ENCODE peak calls at places on chromosomes 7 and 10, in eight cellular contexts. One of them, this sample, is unnamed. For H3K4me1, the result is how much of the 10 kb centered on the place peaks cover.

GRCh38 chr10:605632-606325 is 83.7 kb downstream of the DIP2C start:
- DNase-seq in SK-N-SH: no peak
- DNase-seq in body of pancreas: no peak
- DNase-seq in PC-3: no peak
- DNase-seq in colonic mucosa: no peak
- DNase-seq in iPS DF 6.9: no peak
- DNase-seq in CD8-positive, alpha-beta T cell: no peak
- DNase-seq in CD8-positive, alpha-beta memory T cell: no peak
- DNase-seq in this sample: no peak

GRCh38 chr7:30795161-30795943 is 24.1 kb downstream of the MINDY4 start:
- DNase-seq in PC-3: peak
- DNase-seq in iPS DF 6.9: no peak
- DNase-seq in body of pancreas: no peak
- DNase-seq in CD8-positive, alpha-beta T cell: no peak
- DNase-seq in CD8-positive, alpha-beta memory T cell: no peak
- DNase-seq in colonic mucosa: no peak
- DNase-seq in SK-N-SH: no peak
- DNase-seq in this sample: no peak

GRCh38 chr7:134186022-134186421 is 58.9 kb downstream of the LRGUK start:
- DNase-seq in CD8-positive, alpha-beta T cell: no peak
- DNase-seq in iPS DF 6.9: no peak
- DNase-seq in CD8-positive, alpha-beta memory T cell: no peak
- DNase-seq in colonic mucosa: no peak
- DNase-seq in SK-N-SH: no peak
- DNase-seq in body of pancreas: no peak
- DNase-seq in PC-3: no peak
- DNase-seq in this sample: no peak

GRCh38 chr10:35778344-35778743 is 136.2 kb upstream of the FZD8 start:
- DNase-seq in body of pancreas: no peak
- DNase-seq in colonic mucosa: no peak
- DNase-seq in iPS DF 6.9: no peak
- DNase-seq in SK-N-SH: no peak
- DNase-seq in CD8-positive, alpha-beta memory T cell: no peak
- DNase-seq in CD8-positive, alpha-beta T cell: no peak
- DNase-seq in PC-3: no peak
- DNase-seq in this sample: no peak

GRCh38 chr10:3263082-3263481 is 90.5 kb upstream of the PITRM1 start:
- DNase-seq in PC-3: no peak
- DNase-seq in SK-N-SH: no peak
- DNase-seq in CD8-positive, alpha-beta T cell: no peak
- DNase-seq in CD8-positive, alpha-beta memory T cell: no peak
- DNase-seq in iPS DF 6.9: no peak
- DNase-seq in body of pancreas: no peak
- DNase-seq in colonic mucosa: no peak
- DNase-seq in this sample: no peak

GRCh38 chr10:10642741-10643280 is 374.9 kb upstream of the CELF2 start:
- DNase-seq in iPS DF 6.9: no peak
- DNase-seq in PC-3: no peak
- DNase-seq in CD8-positive, alpha-beta memory T cell: no peak
- DNase-seq in colonic mucosa: no peak
- DNase-seq in body of pancreas: peak
- DNase-seq in SK-N-SH: no peak
- DNase-seq in CD8-positive, alpha-beta T cell: no peak
- DNase-seq in this sample: no peak

GRCh38 chr10:25024528-25024927 is 8.1 kb downstream of the THNSL1 start:
- DNase-seq in colonic mucosa: no peak
- DNase-seq in SK-N-SH: no peak
- DNase-seq in iPS DF 6.9: no peak
- DNase-seq in CD8-positive, alpha-beta memory T cell: no peak
- DNase-seq in PC-3: no peak
- DNase-seq in CD8-positive, alpha-beta T cell: no peak
- DNase-seq in body of pancreas: no peak
- DNase-seq in this sample: no peak

GRCh38 chr7:33986951-33987948 is 81.9 kb downstream of the BMPER start:
- DNase-seq in CD8-positive, alpha-beta T cell: no peak
- DNase-seq in PC-3: peak
- DNase-seq in iPS DF 6.9: no peak
- DNase-seq in body of pancreas: peak
- DNase-seq in colonic mucosa: no peak
- DNase-seq in CD8-positive, alpha-beta memory T cell: no peak
- DNase-seq in SK-N-SH: no peak
- DNase-seq in this sample: peak

GRCh38 chr7:106021211-106022067 is 58.4 kb downstream of the CDHR3 start:
- DNase-seq in body of pancreas: no peak
- DNase-seq in PC-3: no peak
- DNase-seq in iPS DF 6.9: no peak
- DNase-seq in CD8-positive, alpha-beta memory T cell: no peak
- DNase-seq in CD8-positive, alpha-beta T cell: no peak
- DNase-seq in SK-N-SH: peak
- DNase-seq in colonic mucosa: no peak
- DNase-seq in this sample: no peak
- H3K4me1 ChIP-seq in body of pancreas: under half
- H3K4me1 ChIP-seq in PC-3: under half
- H3K4me1 ChIP-seq in iPS DF 6.9: under half
- H3K4me1 ChIP-seq in CD8-positive, alpha-beta memory T cell: half or more
- H3K4me1 ChIP-seq in CD8-positive, alpha-beta T cell: under half
- H3K4me1 ChIP-seq in SK-N-SH: under half
- H3K4me1 ChIP-seq in colonic mucosa: under half
- H3K4me1 ChIP-seq in this sample: under half

DNA sequence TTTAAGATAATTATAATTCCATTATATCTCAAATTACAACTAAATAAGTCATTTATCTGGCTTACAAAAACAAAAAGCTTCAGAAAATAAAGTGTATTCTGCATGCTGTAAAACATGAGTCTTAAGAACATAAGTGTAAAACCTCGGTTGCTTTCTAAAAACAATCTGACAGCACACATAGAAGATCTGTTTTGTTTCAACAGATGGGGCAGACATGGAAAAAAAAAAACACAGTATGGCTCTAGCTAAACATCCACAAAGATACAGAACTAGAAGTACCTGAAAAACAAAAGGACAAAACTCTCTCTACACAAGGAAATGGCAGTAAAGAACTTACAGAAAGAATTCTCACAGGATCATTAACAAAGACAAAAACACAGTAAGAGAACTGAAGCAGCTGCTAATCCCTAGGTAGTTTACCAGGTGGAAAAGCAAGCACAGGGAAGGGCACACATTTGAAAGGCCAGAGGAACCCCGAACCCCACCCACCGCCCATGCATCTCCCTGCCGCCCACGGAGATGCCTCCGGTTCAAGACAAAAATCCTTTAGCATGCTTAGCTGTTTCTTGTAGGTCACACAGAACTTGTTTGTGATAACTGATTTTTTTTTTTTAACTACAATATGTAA is 42.5 kb downstream of the DLD start:
- DNase-seq in CD8-positive, alpha-beta T cell: no peak
- DNase-seq in iPS DF 6.9: no peak
- DNase-seq in SK-N-SH: no peak
- DNase-seq in body of pancreas: no peak
- DNase-seq in CD8-positive, alpha-beta memory T cell: no peak
- DNase-seq in colonic mucosa: no peak
- DNase-seq in PC-3: no peak
- DNase-seq in this sample: no peak
- H3K4me3 ChIP-seq in CD8-positive, alpha-beta T cell: no peak
- H3K4me3 ChIP-seq in iPS DF 6.9: no peak
- H3K4me3 ChIP-seq in SK-N-SH: no peak
- H3K4me3 ChIP-seq in body of pancreas: no peak
- H3K4me3 ChIP-seq in CD8-positive, alpha-beta memory T cell: no peak
- H3K4me3 ChIP-seq in colonic mucosa: no peak
- H3K4me3 ChIP-seq in PC-3: no peak
- H3K4me3 ChIP-seq in this sample: no peak

DNA sequence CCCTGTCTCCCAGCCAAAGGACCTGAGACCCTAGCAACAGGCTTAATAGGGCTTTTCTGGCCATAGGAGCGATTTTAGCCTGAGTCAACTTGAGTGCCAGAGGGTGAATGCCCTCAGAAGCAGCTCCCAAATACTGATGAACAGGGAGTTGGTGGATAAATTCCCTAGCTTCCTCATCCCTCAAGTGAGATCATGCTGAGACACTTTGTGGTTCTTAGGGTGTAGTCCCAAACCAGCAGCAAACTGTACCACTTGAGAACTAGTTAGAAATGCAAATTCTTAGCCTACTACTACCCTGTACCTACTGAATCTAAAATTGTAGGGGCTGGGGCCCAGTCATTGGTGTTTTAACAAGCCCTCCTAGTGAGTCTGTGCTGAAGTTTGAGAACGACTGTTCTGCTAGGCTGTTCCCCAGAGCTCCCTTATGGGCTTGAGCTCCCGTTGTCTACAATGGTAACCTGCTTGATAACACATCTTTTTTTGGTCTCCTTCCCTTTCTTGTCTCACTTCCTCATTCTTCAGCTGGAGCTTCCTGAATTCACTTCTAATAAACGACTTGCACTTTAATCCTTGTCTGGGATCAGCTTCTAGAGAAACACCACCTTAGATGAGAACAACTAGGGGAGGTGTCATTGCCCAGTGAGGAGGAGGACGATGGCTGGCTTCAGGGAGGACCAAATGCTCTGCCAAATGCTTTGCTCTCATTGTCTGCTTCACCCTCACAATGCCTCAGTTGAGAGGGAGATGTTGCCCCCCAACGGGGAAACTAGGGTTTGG is 18.2 kb upstream of the CDH23 start:
- DNase-seq in colonic mucosa: peak
- DNase-seq in CD8-positive, alpha-beta T cell: no peak
- DNase-seq in PC-3: no peak
- DNase-seq in CD8-positive, alpha-beta memory T cell: no peak
- DNase-seq in iPS DF 6.9: no peak
- DNase-seq in SK-N-SH: no peak
- DNase-seq in body of pancreas: no peak
- DNase-seq in this sample: no peak
- H3K4me1 ChIP-seq in colonic mucosa: under half
- H3K4me1 ChIP-seq in CD8-positive, alpha-beta T cell: under half
- H3K4me1 ChIP-seq in PC-3: under half
- H3K4me1 ChIP-seq in CD8-positive, alpha-beta memory T cell: under half
- H3K4me1 ChIP-seq in iPS DF 6.9: under half
- H3K4me1 ChIP-seq in SK-N-SH: under half
- H3K4me1 ChIP-seq in body of pancreas: under half
- H3K4me1 ChIP-seq in this sample: under half

DNA sequence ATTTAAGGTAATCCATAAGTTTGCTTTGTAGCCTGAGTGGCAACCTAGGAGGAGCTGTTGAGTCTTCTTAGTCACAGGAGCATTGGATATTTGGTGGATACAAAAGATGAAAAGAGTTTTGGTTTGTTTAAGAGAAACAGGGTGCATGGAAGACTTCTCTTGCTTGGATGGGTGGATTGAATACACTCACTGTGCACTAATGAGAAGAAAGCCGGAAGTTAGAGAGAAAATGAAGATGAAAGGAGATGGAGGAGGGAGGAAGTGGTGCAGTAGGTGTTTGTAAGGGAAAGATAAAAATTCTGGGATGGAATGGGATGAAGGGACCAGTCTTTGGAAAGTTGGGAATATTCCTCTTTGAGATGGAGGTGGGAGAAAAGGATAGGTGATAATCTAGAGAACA is 7.7 kb downstream of the MDFIC start:
- DNase-seq in body of pancreas: no peak
- DNase-seq in iPS DF 6.9: no peak
- DNase-seq in SK-N-SH: no peak
- DNase-seq in PC-3: no peak
- DNase-seq in colonic mucosa: no peak
- DNase-seq in CD8-positive, alpha-beta T cell: no peak
- DNase-seq in CD8-positive, alpha-beta memory T cell: no peak
- DNase-seq in this sample: no peak
- H3K4me3 ChIP-seq in body of pancreas: no peak
- H3K4me3 ChIP-seq in iPS DF 6.9: no peak
- H3K4me3 ChIP-seq in SK-N-SH: no peak
- H3K4me3 ChIP-seq in PC-3: no peak
- H3K4me3 ChIP-seq in colonic mucosa: no peak
- H3K4me3 ChIP-seq in CD8-positive, alpha-beta T cell: no peak
- H3K4me3 ChIP-seq in CD8-positive, alpha-beta memory T cell: peak
- H3K4me3 ChIP-seq in this sample: no peak

DNA sequence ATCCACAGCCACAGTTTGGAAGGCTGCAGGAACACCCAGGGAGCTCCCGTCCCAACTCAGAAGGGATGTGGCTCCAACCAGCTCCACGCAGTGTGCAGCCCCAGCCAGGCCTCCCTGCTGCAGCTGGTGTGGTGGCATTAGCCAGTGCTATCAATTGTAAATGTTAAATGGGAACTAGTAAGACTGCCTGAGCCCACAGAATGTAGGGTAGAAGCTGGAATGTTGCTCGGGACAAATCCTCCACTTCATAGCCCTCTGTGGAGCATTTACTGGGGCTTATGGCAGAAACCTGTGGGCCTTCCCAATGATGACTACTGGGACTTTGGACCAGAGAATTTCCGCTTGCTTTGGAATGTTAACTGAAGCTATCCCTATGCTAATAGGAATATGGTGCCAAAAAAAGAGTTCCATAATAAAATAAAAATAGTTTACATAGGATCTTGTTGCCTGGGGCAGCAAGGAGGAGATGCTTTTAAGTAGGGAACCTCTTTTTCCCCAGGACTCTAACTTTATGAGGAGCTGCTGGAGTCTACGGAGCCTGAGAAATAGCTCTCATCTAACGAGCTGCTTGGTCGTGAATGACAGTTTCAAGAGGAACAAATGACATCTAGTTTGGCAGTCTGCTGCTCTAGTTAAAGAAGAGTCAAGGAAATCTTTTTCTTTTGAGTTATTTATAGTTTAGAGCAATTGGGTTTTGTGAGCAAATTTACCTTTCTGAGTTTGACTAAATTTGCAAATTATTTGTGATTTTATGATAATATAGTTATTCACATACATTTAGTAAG is 5.8 kb upstream of the DYNC2I1 start:
- DNase-seq in CD8-positive, alpha-beta memory T cell: no peak
- DNase-seq in body of pancreas: no peak
- DNase-seq in PC-3: no peak
- DNase-seq in colonic mucosa: peak
- DNase-seq in CD8-positive, alpha-beta T cell: no peak
- DNase-seq in SK-N-SH: no peak
- DNase-seq in iPS DF 6.9: no peak
- DNase-seq in this sample: no peak
- H3K4me1 ChIP-seq in CD8-positive, alpha-beta memory T cell: under half
- H3K4me1 ChIP-seq in body of pancreas: under half
- H3K4me1 ChIP-seq in PC-3: under half
- H3K4me1 ChIP-seq in colonic mucosa: under half
- H3K4me1 ChIP-seq in CD8-positive, alpha-beta T cell: under half
- H3K4me1 ChIP-seq in SK-N-SH: under half
- H3K4me1 ChIP-seq in iPS DF 6.9: under half
- H3K4me1 ChIP-seq in this sample: under half

DNA sequence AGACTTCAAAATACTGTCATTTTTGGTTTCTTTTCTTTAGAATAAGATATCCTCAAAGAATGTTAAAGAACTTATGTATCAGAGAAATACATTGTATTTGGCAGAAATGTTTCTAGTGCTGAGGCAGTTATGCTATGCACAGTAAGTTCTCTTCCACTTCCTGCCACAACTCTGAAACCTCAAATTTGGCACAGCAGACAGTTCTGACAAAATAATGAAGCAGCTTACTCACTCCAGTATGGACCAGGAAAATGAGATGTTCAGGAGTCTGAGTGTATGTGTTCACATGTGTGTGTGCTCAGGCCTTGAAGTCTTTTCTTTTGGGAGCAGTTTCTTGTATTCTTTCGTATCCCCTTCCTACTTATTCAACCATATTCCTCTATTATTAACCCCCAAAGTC is 197.0 kb upstream of the AGK start:
- DNase-seq in body of pancreas: no peak
- DNase-seq in CD8-positive, alpha-beta T cell: no peak
- DNase-seq in PC-3: peak
- DNase-seq in SK-N-SH: no peak
- DNase-seq in iPS DF 6.9: no peak
- DNase-seq in CD8-positive, alpha-beta memory T cell: no peak
- DNase-seq in colonic mucosa: no peak
- DNase-seq in this sample: no peak
- H3K4me3 ChIP-seq in body of pancreas: no peak
- H3K4me3 ChIP-seq in CD8-positive, alpha-beta T cell: no peak
- H3K4me3 ChIP-seq in PC-3: no peak
- H3K4me3 ChIP-seq in SK-N-SH: no peak
- H3K4me3 ChIP-seq in iPS DF 6.9: no peak
- H3K4me3 ChIP-seq in CD8-positive, alpha-beta memory T cell: no peak
- H3K4me3 ChIP-seq in colonic mucosa: no peak
- H3K4me3 ChIP-seq in this sample: no peak